ENCODE peak calls at places on chromosomes 13 and 19, in four cellular contexts. F is SK-N-SH, Q is HepG2, T is GM12878. K is an unnamed sample.

GRCh38 chr13:109256866-109257760 is 529.3 kb downstream of the IRS2 start:
- DNase-seq in F (no peak), Q (peak), T (no peak), K (no peak)

GRCh38 chr19:51750381-51751124 is 1.1 kb downstream of the FPR1 start:
- DNase-seq in F (no peak), Q (no peak), T (no peak), K (no peak)

GRCh38 chr19:15412832-15413231 is 6.0 kb downstream of the AKAP8L start:
- DNase-seq in F (no peak), Q (no peak), T (no peak), K (no peak)

GRCh38 chr19:18737954-18738351 is 53.2 kb downstream of the COMP start:
- DNase-seq in F (no peak), Q (peak), T (no peak), K (no peak)

GRCh38 chr13:87999791-88000190 is 328.6 kb downstream of the SLITRK5 start:
- DNase-seq in F (no peak), Q (no peak), T (no peak), K (no peak)

GRCh38 chr19:54335164-54335563 is 3.8 kb downstream of the LILRA4 start:
- DNase-seq in F (no peak), Q (no peak), T (no peak), K (no peak)

GRCh38 chr13:46622918-46623256 is 69.9 kb downstream of the LRCH1 start:
- DNase-seq in F (peak), Q (no peak), T (no peak), K (no peak)

GRCh38 chr13:74132768-74133656 is 1.2 kb downstream of the KLF12 start:
- DNase-seq in F (peak), Q (no peak), T (no peak), K (no peak)

GRCh38 chr19:44810555-44811447 is 1.9 kb downstream of the BCAM start:
- DNase-seq in F (no peak), Q (no peak), T (no peak), K (no peak)

GRCh38 chr13:85729296-85729695 is 69.9 kb downstream of the SLITRK6 start:
- DNase-seq in F (no peak), Q (no peak), T (no peak), K (no peak)
- TF ChIP-seq TCF12 in F (no peak), Q (no peak), T (no peak), K (no peak)

GRCh38 chr13:26658491-26658890 is 101.0 kb downstream of the WASF3 start:
- DNase-seq in F (peak), Q (no peak), T (no peak), K (no peak)
- TF ChIP-seq TCF12 in F (no peak), Q (no peak), T (no peak), K (no peak)

GRCh38 chr13:59665736-59666135 is 498.0 kb downstream of the DIAPH3 start:
- DNase-seq in F (no peak), Q (no peak), T (no peak), K (no peak)
- TF ChIP-seq TCF12 in F (no peak), Q (no peak), T (no peak), K (no peak)

GRCh38 chr13:62682788-62683187 is 1267.1 kb upstream of the PCDH20 start:
- DNase-seq in F (no peak), Q (no peak), T (no peak), K (no peak)

GRCh38 chr13:62678039-62678438 is 1262.4 kb upstream of the PCDH20 start:
- DNase-seq in F (no peak), Q (no peak), T (no peak), K (no peak)
- TF ChIP-seq TCF12 in F (no peak), Q (no peak), T (no peak), K (no peak)

DNA sequence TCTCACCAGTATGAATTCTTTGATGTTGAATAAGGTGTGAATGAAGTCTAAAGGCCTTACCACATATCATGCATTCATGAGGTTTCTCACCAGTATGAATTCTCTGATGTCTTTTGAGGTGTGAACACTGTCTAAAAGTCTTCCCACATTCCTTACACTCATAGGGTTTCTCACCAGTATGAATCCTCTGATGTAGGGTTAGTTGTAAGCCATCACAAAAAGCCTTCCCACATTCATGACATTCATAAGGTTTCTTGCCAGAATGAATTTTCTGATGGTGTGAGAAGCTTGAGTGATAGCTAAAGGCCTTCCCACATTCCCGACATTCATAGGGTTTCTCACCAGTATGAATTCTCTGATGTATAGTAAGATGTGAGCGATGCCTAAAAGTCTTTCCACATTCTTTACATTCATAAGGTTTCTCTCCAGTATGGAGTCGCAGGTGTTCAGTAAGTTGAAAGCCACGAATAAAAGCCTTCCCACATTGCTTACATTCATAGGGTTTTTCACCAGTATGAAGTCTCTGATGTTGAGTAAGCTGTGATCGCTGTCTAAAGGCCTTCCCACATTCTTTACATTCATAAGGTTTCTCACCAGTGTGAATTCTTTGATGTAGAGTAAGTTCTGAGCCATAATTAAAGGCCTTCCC is 27.7 kb downstream of the ZNF461 start:
- DNase-seq in F (no peak), Q (no peak), T (no peak), K (no peak)
- TF ChIP-seq TCF12 in F (no peak), Q (no peak), T (no peak), K (no peak)

GRCh38 chr13:49220035-49220855 is at the start of gene MLNR:
- DNase-seq in F (peak), Q (peak), T (no peak), K (no peak)
- TF ChIP-seq TCF12 in F (no peak), Q (no peak), T (no peak), K (no peak)

GRCh38 chr13:80458546-80458945 is 117.6 kb upstream of the SPRY2 start:
- DNase-seq in F (no peak), Q (no peak), T (no peak), K (no peak)

GRCh38 chr13:80452279-80452678 is 111.4 kb upstream of the SPRY2 start:
- DNase-seq in F (no peak), Q (no peak), T (no peak), K (no peak)

GRCh38 chr13:80448725-80449124 is 107.8 kb upstream of the SPRY2 start:
- DNase-seq in F (no peak), Q (no peak), T (no peak), K (no peak)

DNA sequence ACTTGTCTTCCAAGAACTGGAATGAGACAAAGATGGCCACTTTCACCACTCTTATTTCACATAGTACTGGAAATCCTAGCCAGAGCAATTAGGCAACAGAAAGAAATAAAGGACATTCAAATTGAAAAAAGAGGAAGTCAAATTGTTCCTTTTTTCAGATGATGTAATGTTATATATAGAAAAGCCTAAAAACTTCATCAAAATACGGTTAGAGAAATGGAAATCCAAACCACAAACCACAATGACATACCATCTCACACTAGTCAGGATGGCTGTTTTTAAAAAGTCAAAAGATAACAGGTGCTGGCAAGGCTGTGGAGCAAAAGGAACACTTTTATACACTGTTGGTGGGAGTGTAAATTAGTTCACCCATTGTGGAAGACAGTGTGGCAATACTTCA is 113.3 kb upstream of the SPRY2 start:
- DNase-seq in F (no peak), Q (no peak), T (peak), K (no peak)
- TF ChIP-seq TCF12 in F (peak), Q (no peak), T (peak), K (no peak)

DNA sequence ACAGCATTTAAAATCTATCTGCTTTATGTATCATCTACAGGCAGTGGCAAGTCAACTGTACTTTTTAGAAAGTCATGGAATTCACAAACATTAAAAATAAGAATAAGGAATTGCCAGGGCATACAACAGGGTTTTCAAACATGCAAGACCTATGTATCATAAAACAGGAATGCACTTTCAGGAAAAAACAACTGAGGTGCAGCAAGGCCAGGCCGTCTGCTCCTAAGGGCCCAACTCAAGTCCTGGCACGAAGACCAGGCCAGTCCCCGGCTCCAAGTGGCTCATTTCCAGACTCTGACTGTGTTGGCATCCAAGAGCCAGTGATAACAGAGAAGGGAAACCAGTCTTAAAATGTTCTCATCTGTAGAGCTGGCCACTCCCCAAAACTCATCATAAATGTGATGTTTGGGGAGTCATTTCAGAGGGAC is 7.1 kb downstream of the RFX2 start:
- DNase-seq in F (no peak), Q (no peak), T (no peak), K (no peak)
- TF ChIP-seq TCF12 in F (peak), Q (no peak), T (no peak), K (no peak)

GRCh38 chr13:50687545-50687944 is 155.9 kb downstream of the DLEU7 start:
- DNase-seq in F (no peak), Q (no peak), T (no peak), K (no peak)
- TF ChIP-seq TCF12 in F (no peak), Q (no peak), T (no peak), K (no peak)

K was measured in H1.